ENCODE peak calls at places on chromosomes 11 and 22, in four cellular contexts. One of them, this sample, is unnamed.

GRCh38 chr11:8768625-8769333 is 86.2 kb downstream of the RPL27A start:
- DNase-seq in NCI-H510A treated with DMSO at 0.1 percent for 48 hours: no peak
- DNase-seq in anterior cingulate cortex: no peak
- DNase-seq in NCI-H1092 treated with DMSO at 0.1 percent for 48 hours: no peak
- DNase-seq in this sample: no peak

GRCh38 chr11:66048525-66049313 is at the start of gene GAL3ST3:
- DNase-seq in NCI-H510A treated with DMSO at 0.1 percent for 48 hours: peak
- DNase-seq in anterior cingulate cortex: no peak
- DNase-seq in NCI-H1092 treated with DMSO at 0.1 percent for 48 hours: peak
- DNase-seq in this sample: no peak

GRCh38 chr11:70183483-70184176 is 19.5 kb upstream of the FADD start:
- DNase-seq in NCI-H510A treated with DMSO at 0.1 percent for 48 hours: no peak
- DNase-seq in anterior cingulate cortex: no peak
- DNase-seq in NCI-H1092 treated with DMSO at 0.1 percent for 48 hours: no peak
- DNase-seq in this sample: no peak

GRCh38 chr11:14764899-14765527 is 121.4 kb downstream of the PDE3B start:
- DNase-seq in NCI-H510A treated with DMSO at 0.1 percent for 48 hours: no peak
- DNase-seq in anterior cingulate cortex: no peak
- DNase-seq in NCI-H1092 treated with DMSO at 0.1 percent for 48 hours: no peak
- DNase-seq in this sample: no peak

GRCh38 chr11:112163875-112164521 is at the start of gene IL18:
- DNase-seq in NCI-H510A treated with DMSO at 0.1 percent for 48 hours: no peak
- DNase-seq in anterior cingulate cortex: no peak
- DNase-seq in NCI-H1092 treated with DMSO at 0.1 percent for 48 hours: no peak
- DNase-seq in this sample: no peak

GRCh38 chr11:10456519-10456918 is 1.5 kb downstream of the AMPD3 start:
- DNase-seq in NCI-H510A treated with DMSO at 0.1 percent for 48 hours: peak
- DNase-seq in anterior cingulate cortex: no peak
- DNase-seq in NCI-H1092 treated with DMSO at 0.1 percent for 48 hours: peak
- DNase-seq in this sample: no peak

GRCh38 chr11:106466441-106467190 is 389.2 kb downstream of the AASDHPPT start:
- DNase-seq in NCI-H510A treated with DMSO at 0.1 percent for 48 hours: no peak
- DNase-seq in anterior cingulate cortex: no peak
- DNase-seq in NCI-H1092 treated with DMSO at 0.1 percent for 48 hours: no peak
- DNase-seq in this sample: no peak

GRCh38 chr22:42769574-42770447 is 49.1 kb upstream of the A4GALT start:
- DNase-seq in NCI-H510A treated with DMSO at 0.1 percent for 48 hours: no peak
- DNase-seq in anterior cingulate cortex: no peak
- DNase-seq in NCI-H1092 treated with DMSO at 0.1 percent for 48 hours: no peak
- DNase-seq in this sample: no peak

GRCh38 chr22:23242473-23243001 is 62.2 kb downstream of the BCR start:
- DNase-seq in NCI-H510A treated with DMSO at 0.1 percent for 48 hours: no peak
- DNase-seq in anterior cingulate cortex: no peak
- DNase-seq in NCI-H1092 treated with DMSO at 0.1 percent for 48 hours: no peak
- DNase-seq in this sample: no peak

GRCh38 chr22:29555065-29555644 is 1.6 kb upstream of the THOC5 start:
- DNase-seq in NCI-H510A treated with DMSO at 0.1 percent for 48 hours: no peak
- DNase-seq in anterior cingulate cortex: peak
- DNase-seq in NCI-H1092 treated with DMSO at 0.1 percent for 48 hours: no peak
- DNase-seq in this sample: no peak

GRCh38 chr11:16926868-16927267 is 87.3 kb downstream of the PLEKHA7 start:
- DNase-seq in NCI-H510A treated with DMSO at 0.1 percent for 48 hours: no peak
- DNase-seq in anterior cingulate cortex: no peak
- DNase-seq in NCI-H1092 treated with DMSO at 0.1 percent for 48 hours: no peak
- DNase-seq in this sample: no peak

GRCh38 chr11:59992420-59992819 is 24.6 kb upstream of the OOSP4B start:
- DNase-seq in NCI-H510A treated with DMSO at 0.1 percent for 48 hours: no peak
- DNase-seq in anterior cingulate cortex: no peak
- DNase-seq in NCI-H1092 treated with DMSO at 0.1 percent for 48 hours: no peak
- DNase-seq in this sample: no peak

GRCh38 chr11:73184953-73185671 is 33.0 kb upstream of the P2RY2 start:
- DNase-seq in NCI-H510A treated with DMSO at 0.1 percent for 48 hours: peak
- DNase-seq in anterior cingulate cortex: no peak
- DNase-seq in NCI-H1092 treated with DMSO at 0.1 percent for 48 hours: peak
- DNase-seq in this sample: no peak

GRCh38 chr22:19904174-19904856 is 37.3 kb upstream of the COMT start:
- DNase-seq in NCI-H510A treated with DMSO at 0.1 percent for 48 hours: no peak
- DNase-seq in anterior cingulate cortex: no peak
- DNase-seq in NCI-H1092 treated with DMSO at 0.1 percent for 48 hours: no peak
- DNase-seq in this sample: no peak

GRCh38 chr22:50267591-50268390 is 2.4 kb downstream of the MAPK11 start:
- DNase-seq in NCI-H510A treated with DMSO at 0.1 percent for 48 hours: no peak
- DNase-seq in anterior cingulate cortex: no peak
- DNase-seq in NCI-H1092 treated with DMSO at 0.1 percent for 48 hours: no peak
- DNase-seq in this sample: no peak

GRCh38 chr22:19385221-19385906 is 46.2 kb downstream of the HIRA start:
- DNase-seq in NCI-H510A treated with DMSO at 0.1 percent for 48 hours: no peak
- DNase-seq in anterior cingulate cortex: no peak
- DNase-seq in NCI-H1092 treated with DMSO at 0.1 percent for 48 hours: no peak
- DNase-seq in this sample: no peak

GRCh38 chr22:24244144-24244787 is 616 bp downstream of the GGT5 start:
- DNase-seq in NCI-H510A treated with DMSO at 0.1 percent for 48 hours: no peak
- DNase-seq in anterior cingulate cortex: no peak
- DNase-seq in NCI-H1092 treated with DMSO at 0.1 percent for 48 hours: no peak
- DNase-seq in this sample: no peak

GRCh38 chr11:59182457-59183151 is 10.7 kb downstream of the DTX4 start:
- DNase-seq in NCI-H510A treated with DMSO at 0.1 percent for 48 hours: no peak
- DNase-seq in anterior cingulate cortex: no peak
- DNase-seq in NCI-H1092 treated with DMSO at 0.1 percent for 48 hours: no peak
- DNase-seq in this sample: no peak

GRCh38 chr22:33921576-33922181 is 1.4 kb upstream of the LARGE1 start:
- DNase-seq in NCI-H510A treated with DMSO at 0.1 percent for 48 hours: peak
- DNase-seq in anterior cingulate cortex: peak
- DNase-seq in NCI-H1092 treated with DMSO at 0.1 percent for 48 hours: peak
- DNase-seq in this sample: peak

GRCh38 chr22:48902001-48902869 is 925.4 kb downstream of the BRD1 start:
- DNase-seq in NCI-H510A treated with DMSO at 0.1 percent for 48 hours: no peak
- DNase-seq in anterior cingulate cortex: no peak
- DNase-seq in NCI-H1092 treated with DMSO at 0.1 percent for 48 hours: no peak
- DNase-seq in this sample: no peak

GRCh38 chr11:134642206-134642605 is 230.2 kb upstream of the B3GAT1 start:
- DNase-seq in NCI-H510A treated with DMSO at 0.1 percent for 48 hours: no peak
- DNase-seq in anterior cingulate cortex: no peak
- DNase-seq in NCI-H1092 treated with DMSO at 0.1 percent for 48 hours: no peak
- DNase-seq in this sample: no peak